ENCODE peak calls at places on chromosomes 7 and 10, in four cellular contexts. N is H1, K is HepG2, Y is GM12878. I is an unnamed sample.

GRCh38 chr7:90726120-90726519 is 130.0 kb downstream of the CDK14 start:
- DNase-seq in N (no peak), K (no peak), Y (no peak), I (no peak)

GRCh38 chr10:116385994-116386809 is 41.4 kb upstream of the PNLIPRP3 start:
- DNase-seq in Y (no peak), K (peak; percentile 12), N (no peak), I (peak; percentile 33)

GRCh38 chr10:90302758-90303443 is 554.9 kb downstream of the HTR7 start:
- DNase-seq in N (no peak), K (no peak), Y (no peak), I (no peak)

GRCh38 chr10:8393531-8393930 is 339.0 kb downstream of the GATA3 start:
- DNase-seq in K (no peak), Y (no peak), N (no peak), I (no peak)

GRCh38 chr7:51141451-51141971 is 175.1 kb downstream of the COBL start:
- DNase-seq in N (peak; percentile 52), K (no peak), Y (no peak), I (no peak)

GRCh38 chr7:132451161-132451560 is 125.1 kb downstream of the PLXNA4 start:
- DNase-seq in N (no peak), Y (no peak), K (no peak), I (no peak)

GRCh38 chr10:91077549-91078017 is 142.9 kb upstream of the PCGF5 start:
- DNase-seq in K (no peak), Y (no peak), N (no peak), I (no peak)

GRCh38 chr10:3886666-3887251 is 101.8 kb upstream of the KLF6 start:
- DNase-seq in K (peak; percentile 90), N (no peak), Y (no peak), I (no peak)

GRCh38 chr7:14596421-14596820 is 306.1 kb downstream of the DGKB start:
- DNase-seq in N (no peak), Y (no peak), K (no peak), I (no peak)

GRCh38 chr10:68327889-68328786 is 3.7 kb upstream of the HNRNPH3 start:
- DNase-seq in N (no peak), K (peak; percentile 57), Y (no peak), I (no peak)

GRCh38 chr7:159059629-159060028 is 85.0 kb downstream of the VIPR2 start:
- DNase-seq in N (no peak), Y (no peak), K (no peak), I (no peak)

GRCh38 chr7:88490911-88491310 is 184.2 kb upstream of the STEAP4 start:
- DNase-seq in Y (no peak), K (no peak), N (no peak), I (no peak)

GRCh38 chr7:45187089-45187945 is 29.7 kb downstream of the RAMP3 start:
- DNase-seq in N (no peak), Y (no peak), K (no peak), I (no peak)

GRCh38 chr10:70323697-70324340 is 40.0 kb upstream of the NPFFR1 start:
- DNase-seq in Y (no peak), N (peak; percentile 63), K (peak; percentile 79), I (no peak)

GRCh38 chr10:14431868-14432267 is 101.1 kb upstream of the FRMD4A start:
- DNase-seq in Y (no peak), N (no peak), K (no peak), I (no peak)

GRCh38 chr7:3439333-3440030 is 138.4 kb downstream of the SDK1 start:
- DNase-seq in N (no peak), Y (no peak), K (no peak), I (no peak)

GRCh38 chr10:122085423-122085911 is 96.5 kb downstream of the TACC2 start:
- DNase-seq in Y (no peak), K (no peak), N (no peak), I (no peak)

GRCh38 chr10:75470901-75471300 is 39.5 kb downstream of the LRMDA start:
- DNase-seq in Y (no peak), N (no peak), K (no peak), I (no peak)

GRCh38 chr10:133293810-133294119 is 14.9 kb downstream of the TUBGCP2 start:
- DNase-seq in Y (no peak), N (no peak), K (no peak), I (no peak)

GRCh38 chr10:133297504-133297903 is 11.2 kb downstream of the TUBGCP2 start:
- DNase-seq in Y (no peak), N (no peak), K (no peak), I (no peak)

GRCh38 chr10:133292919-133293809 is 15.5 kb downstream of the TUBGCP2 start:
- DNase-seq in N (no peak), K (no peak), Y (no peak), I (no peak)

GRCh38 chr10:133294189-133294588 is 14.5 kb downstream of the TUBGCP2 start:
- DNase-seq in N (no peak), Y (no peak), K (no peak), I (no peak)

DNA sequence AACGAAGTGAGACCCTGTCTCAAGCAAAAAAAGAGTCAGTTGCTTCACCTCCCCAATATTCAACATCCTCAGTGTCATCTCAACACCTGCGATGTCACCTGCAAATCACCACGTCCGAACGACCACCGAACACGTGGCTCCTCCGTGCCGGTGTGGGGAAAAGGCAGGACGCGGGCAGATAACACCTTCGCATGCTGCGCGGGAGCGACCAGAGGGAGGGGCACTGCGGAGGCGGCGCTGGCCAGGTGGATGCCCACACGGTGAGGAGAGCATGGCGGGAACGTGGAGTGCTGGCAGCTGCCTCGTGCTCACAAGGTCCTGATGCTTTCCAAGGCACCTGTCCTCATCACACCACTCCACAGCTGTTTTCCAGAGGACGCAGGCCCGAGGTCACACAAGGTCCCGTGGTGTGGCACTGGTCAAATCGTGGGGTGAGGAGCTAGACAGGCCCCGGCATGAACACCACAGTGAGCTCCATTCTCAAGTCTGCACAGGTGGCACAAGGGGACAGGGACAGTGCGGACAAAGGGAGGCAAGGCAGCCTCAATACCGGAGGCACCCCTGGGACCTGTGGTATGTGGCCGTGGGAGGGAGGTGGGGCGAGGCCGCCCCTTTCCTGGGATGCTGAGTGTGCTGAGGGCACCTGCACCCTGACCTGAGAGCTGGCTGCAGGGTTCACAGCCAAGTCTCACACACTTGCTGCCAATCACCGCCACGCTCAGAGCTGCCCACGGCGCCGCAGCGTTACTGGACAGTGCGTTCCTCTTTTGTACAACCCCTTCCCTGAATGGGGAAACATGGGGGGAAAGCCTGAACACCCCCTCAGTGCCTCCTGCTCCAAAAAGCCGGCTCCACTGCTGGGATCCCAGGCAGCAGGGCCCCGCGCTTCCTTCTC is 13.0 kb downstream of the TUBGCP2 start:
- DNase-seq in N (no peak), K (no peak), Y (no peak), I (no peak)
- TF ChIP-seq SUZ12 in N (no peak), K (no peak), Y (no peak), I (no peak)

DNA sequence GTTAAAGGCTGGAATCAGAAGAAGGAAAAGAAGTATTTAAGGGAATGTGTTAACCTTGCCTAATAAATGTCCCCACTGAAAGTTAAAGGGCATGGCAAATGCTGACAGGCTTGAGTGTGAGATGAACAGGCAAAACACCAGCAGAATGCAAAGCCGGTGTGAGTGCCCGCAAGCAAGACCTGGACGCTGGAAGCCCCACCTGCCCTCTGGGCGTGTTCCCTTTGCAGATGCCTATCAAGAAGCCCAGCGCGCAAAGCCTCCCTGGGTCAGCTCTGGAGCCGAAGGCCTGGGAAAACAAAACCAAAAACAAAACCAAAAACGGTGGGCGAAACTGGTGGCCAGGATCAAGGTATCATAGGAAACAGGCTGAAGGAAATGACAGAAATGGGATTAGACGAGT is 200.3 kb downstream of the SFMBT2 start:
- DNase-seq in N (no peak), Y (no peak), K (no peak), I (no peak)
- TF ChIP-seq ZNF274 in N (no peak), Y (no peak), K (no peak), I (no peak)

GRCh38 chr7:26863504-26864308 is 684 bp downstream of the SKAP2 start:
- DNase-seq in N (no peak), Y (peak; percentile 37), K (peak; percentile 12), I (peak; percentile 15)
- TF ChIP-seq SUZ12 in N (no peak), Y (no peak), K (no peak), I (no peak)

DNA sequence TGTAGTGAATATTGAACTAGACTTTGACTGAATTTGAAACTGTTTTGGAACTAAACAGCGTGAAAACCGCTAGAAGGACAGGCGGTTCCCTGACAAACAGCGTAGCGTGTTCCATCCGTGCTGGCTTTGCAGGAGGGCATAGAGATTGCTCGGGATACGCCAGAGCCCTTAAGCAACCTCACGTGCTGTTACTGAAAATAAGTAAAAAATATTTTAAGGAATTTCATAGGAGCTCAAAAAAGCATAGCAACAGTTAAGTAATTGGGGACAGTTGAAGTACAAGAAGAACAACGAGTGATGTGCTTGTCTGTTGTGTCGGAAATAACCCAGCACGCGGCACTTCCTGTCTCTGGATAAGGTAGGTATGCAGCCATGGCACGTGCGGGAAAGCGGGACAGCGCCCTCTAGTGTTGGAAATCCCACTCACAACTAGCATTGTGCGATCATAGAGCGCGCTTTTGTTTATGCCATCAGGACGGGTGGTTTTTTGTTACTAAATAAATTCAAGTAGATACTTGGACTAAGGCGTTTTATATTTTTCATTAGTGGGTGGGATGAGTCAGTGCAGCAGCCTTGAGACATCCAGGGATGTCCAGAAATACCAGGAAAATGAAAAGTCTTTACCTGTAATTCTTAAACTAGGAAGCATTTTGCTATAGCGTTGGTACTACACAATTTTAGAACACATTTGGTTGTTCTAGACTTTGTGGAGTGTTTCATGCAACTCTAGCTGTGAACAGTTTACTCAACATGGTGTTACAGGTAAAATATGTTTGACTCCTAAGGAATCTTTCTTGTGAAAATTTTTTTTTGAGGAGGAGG is 50.4 kb downstream of the DNAJB6 start:
- DNase-seq in N (peak; percentile 93), Y (peak; percentile 47), K (peak; percentile 66), I (peak; percentile 81)
- TF ChIP-seq ZNF274 in N (no peak), Y (no peak), K (no peak), I (no peak)

I was measured in NT2/D1.